ENCODE peak calls at places on chromosomes 2 and 18, in eight cellular contexts. J is sigmoid colon; X is heart right ventricle; Z is brain microvascular endothelial cell; Q is heart left ventricle; U is CD8-positive, alpha-beta memory T cell; P is neuronal stem cell; D is breast epithelium. B is an unnamed sample.

GRCh38 chr2:25743132-25743830 is 69.9 kb upstream of the DTNB start:
- DNase-seq in J (no peak), X (no peak), Z (no peak), Q (no peak), U (peak), P (no peak), D (no peak), B (peak)

GRCh38 chr2:130985206-130985779 is 108.0 kb downstream of the FAM168B start:
- DNase-seq in J (no peak), X (no peak), Z (no peak), Q (no peak), U (no peak), P (no peak), D (no peak), B (no peak)

GRCh38 chr2:234133004-234133403 is 82.5 kb downstream of the SPP2 start:
- DNase-seq in J (no peak), X (no peak), Z (no peak), Q (no peak), U (no peak), P (no peak), D (peak), B (no peak)

GRCh38 chr2:196563876-196564275 is 75.6 kb upstream of the CCDC150 start:
- DNase-seq in J (no peak), X (no peak), Z (no peak), Q (no peak), U (no peak), P (no peak), D (no peak), B (no peak)

GRCh38 chr2:62663443-62663842 is 42.1 kb upstream of the EHBP1 start:
- DNase-seq in J (no peak), X (no peak), Z (no peak), Q (no peak), U (no peak), P (no peak), D (no peak), B (no peak)

GRCh38 chr2:71458413-71459083 is 5.2 kb downstream of the DYSF start:
- DNase-seq in J (no peak), X (peak), Z (peak), Q (no peak), U (no peak), P (no peak), D (no peak), B (no peak)

GRCh38 chr2:234111523-234111922 is 61.0 kb downstream of the SPP2 start:
- DNase-seq in J (no peak), X (no peak), Z (no peak), Q (no peak), U (no peak), P (no peak), D (no peak), B (no peak)

GRCh38 chr18:27954226-27954625 is 222.7 kb downstream of the CDH2 start:
- DNase-seq in J (no peak), X (no peak), Z (peak), Q (no peak), U (no peak), P (no peak), D (no peak), B (no peak)

GRCh38 chr2:227188292-227188691 is 23.9 kb downstream of the COL4A3 start:
- DNase-seq in J (no peak), X (peak), Z (peak), Q (peak), U (no peak), P (no peak), D (no peak), B (no peak)

GRCh38 chr2:239600194-239600593 is 199.4 kb upstream of the HDAC4 start:
- DNase-seq in J (no peak), X (no peak), Z (no peak), Q (no peak), U (no peak), P (no peak), D (no peak), B (no peak)

GRCh38 chr2:181393472-181393871 is 63.7 kb upstream of the ITGA4 start:
- DNase-seq in J (no peak), X (no peak), Z (peak), Q (no peak), U (peak), P (no peak), D (no peak), B (no peak)

DNA sequence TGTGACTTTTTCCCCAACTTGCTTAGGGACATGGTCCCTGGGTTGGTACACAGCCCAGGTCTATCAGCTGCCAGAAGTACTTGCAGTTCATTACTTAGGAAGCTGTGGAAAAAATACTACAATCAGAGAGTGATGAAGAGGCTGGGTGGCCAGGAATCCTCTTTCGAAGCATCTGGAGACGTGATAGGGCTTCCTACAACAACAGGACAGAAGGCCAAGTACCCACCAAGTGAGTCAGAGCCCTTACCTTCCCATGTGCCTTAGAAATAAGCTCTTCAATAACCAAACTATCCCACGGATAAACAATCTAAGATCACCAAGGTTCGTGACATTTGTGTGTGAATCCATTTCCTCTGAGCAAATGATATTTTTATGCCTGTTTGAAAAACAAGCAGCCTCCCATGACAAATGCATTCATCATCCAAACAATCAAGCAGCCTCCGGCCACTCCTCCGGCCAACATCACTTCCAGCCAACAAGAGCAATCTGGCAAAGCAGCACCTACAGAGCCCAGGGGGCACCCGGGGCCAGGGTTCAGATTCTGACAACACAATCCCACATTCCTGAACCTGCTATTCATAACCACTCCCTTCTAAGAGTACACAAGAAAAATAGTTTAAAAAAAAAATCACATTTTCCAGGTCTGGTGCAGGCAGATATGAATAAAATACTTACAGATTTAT is 26.4 kb downstream of the TBC1D8 start:
- DNase-seq in J (peak), X (peak), Z (peak), Q (peak), U (no peak), P (no peak), D (no peak), B (no peak)
- H3K4me3 ChIP-seq in J (no peak), X (no peak), Z (no peak), Q (no peak), U (no peak), P (no peak), D (peak), B (no peak)

GRCh38 chr2:9205481-9205880 is 1.1 kb upstream of the ASAP2 start:
- DNase-seq in J (no peak), X (no peak), Z (no peak), Q (no peak), U (no peak), P (no peak), D (no peak), B (no peak)
- H3K27ac ChIP-seq in J (peak), X (peak), Z (peak), Q (no peak), U (peak), P (no peak), D (peak), B (no peak)

GRCh38 chr2:237978058-237978712 is 11.4 kb downstream of the UBE2F start:
- DNase-seq in J (peak), X (peak), Z (no peak), Q (peak), U (no peak), P (no peak), D (no peak), B (no peak)
- H3K4me3 ChIP-seq in J (no peak), X (no peak), Z (no peak), Q (no peak), U (no peak), P (no peak), D (no peak), B (no peak)

DNA sequence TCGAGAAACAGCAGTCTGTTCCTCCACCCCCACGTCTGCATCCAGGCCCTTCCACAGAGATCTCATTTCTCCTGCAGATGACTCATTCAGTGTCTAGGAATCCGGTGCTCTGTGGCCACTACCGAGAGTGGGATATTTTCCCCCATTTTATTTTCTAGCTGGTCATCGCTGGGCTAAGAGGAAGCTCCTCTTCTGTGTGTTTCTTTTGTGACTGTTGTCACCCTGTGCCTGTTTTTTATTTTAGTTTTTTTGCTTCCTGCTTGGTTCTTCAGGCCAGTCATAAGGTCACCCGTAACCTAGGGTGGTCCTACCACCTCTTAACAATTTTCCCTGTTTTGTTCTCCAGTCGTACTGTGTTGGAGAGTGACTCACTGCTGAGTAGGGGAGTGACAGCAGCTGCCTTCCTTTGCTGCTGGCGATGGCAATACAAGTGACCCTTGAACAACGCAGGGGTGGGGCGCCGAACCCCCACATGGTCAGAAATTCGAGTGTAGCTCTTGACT is 6.7 kb downstream of the RAMP1 start:
- DNase-seq in J (peak), X (no peak), Z (peak), Q (no peak), U (no peak), P (no peak), D (no peak), B (no peak)
- H3K27ac ChIP-seq in J (peak), X (peak), Z (peak), Q (no peak), U (no peak), P (no peak), D (no peak), B (no peak)

DNA sequence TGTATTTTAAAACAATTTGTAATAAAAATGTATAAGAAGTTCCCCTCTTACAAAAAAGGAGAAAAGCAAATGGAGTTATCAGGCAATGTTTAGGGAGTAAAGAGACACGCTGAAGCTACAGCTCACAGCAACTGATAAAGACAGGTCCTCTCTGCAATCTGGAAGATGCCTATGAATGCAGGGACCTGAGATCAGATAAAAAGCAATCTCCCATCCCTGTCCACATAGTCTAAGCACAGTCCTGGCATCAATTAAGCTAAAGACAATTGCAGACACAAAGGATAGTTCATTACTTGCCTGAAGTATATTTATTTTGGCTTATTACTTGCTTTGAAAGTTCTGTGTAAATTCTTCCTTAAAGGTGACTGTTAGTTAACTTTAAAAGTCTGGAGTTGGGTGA is 5.0 kb downstream of the EIF2AK3 start:
- DNase-seq in J (no peak), X (no peak), Z (no peak), Q (no peak), U (no peak), P (no peak), D (no peak), B (no peak)
- H3K4me3 ChIP-seq in J (no peak), X (no peak), Z (no peak), Q (no peak), U (no peak), P (no peak), D (no peak), B (no peak)

DNA sequence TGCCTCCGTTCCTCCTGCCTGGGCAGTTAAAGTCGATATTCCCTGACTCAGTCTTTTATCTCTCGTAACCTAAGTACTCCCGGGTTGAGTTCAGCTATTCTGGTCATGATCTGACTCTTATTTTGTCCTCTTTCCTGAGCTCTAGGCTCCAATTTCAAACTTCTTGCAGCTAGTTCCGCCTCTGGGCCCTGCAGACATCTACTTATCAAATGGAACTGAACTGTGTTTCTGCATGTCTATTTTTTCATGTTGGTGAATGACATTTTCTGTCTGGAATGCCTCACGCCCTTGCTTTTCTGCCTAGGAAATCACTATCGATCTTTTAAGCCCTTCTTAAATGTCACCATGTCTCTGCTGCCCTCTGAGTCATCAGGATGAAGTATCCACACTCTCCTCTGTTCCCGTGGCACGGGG is 101.5 kb downstream of the VAPA start:
- DNase-seq in J (no peak), X (no peak), Z (peak), Q (no peak), U (no peak), P (no peak), D (no peak), B (no peak)
- H3K27ac ChIP-seq in J (peak), X (peak), Z (peak), Q (peak), U (no peak), P (no peak), D (no peak), B (no peak)

GRCh38 chr2:60551241-60552095 is 2.0 kb downstream of the BCL11A start:
- DNase-seq in J (peak), X (no peak), Z (no peak), Q (no peak), U (peak), P (no peak), D (peak), B (no peak)

GRCh38 chr2:60549250-60550150 is 4.0 kb downstream of the BCL11A start:
- DNase-seq in J (peak), X (no peak), Z (no peak), Q (peak), U (peak), P (no peak), D (no peak), B (no peak)

GRCh38 chr2:60550151-60550983 is 3.1 kb downstream of the BCL11A start:
- DNase-seq in J (peak), X (peak), Z (peak), Q (peak), U (peak), P (no peak), D (peak), B (no peak)

GRCh38 chr2:60552096-60552850 is 1.2 kb downstream of the BCL11A start:
- DNase-seq in J (peak), X (no peak), Z (no peak), Q (peak), U (no peak), P (no peak), D (no peak), B (no peak)

GRCh38 chr2:60550984-60551240 is 2.5 kb downstream of the BCL11A start:
- DNase-seq in J (no peak), X (no peak), Z (no peak), Q (no peak), U (no peak), P (no peak), D (no peak), B (no peak)
- H3K4me3 ChIP-seq in J (peak), X (peak), Z (peak), Q (peak), U (no peak), P (no peak), D (peak), B (no peak)

GRCh38 chr2:99404800-99405669 is 67.8 kb downstream of the EIF5B start:
- DNase-seq in J (no peak), X (no peak), Z (no peak), Q (no peak), U (no peak), P (no peak), D (no peak), B (no peak)
- H3K27ac ChIP-seq in J (no peak), X (peak), Z (no peak), Q (peak), U (no peak), P (no peak), D (peak), B (no peak)

GRCh38 chr2:189022002-189022401 is 47.8 kb downstream of the COL3A1 start:
- DNase-seq in J (peak), X (peak), Z (peak), Q (peak), U (no peak), P (no peak), D (no peak), B (no peak)
- H3K4me3 ChIP-seq in J (no peak), X (no peak), Z (no peak), Q (no peak), U (no peak), P (no peak), D (no peak), B (no peak)

B was measured in CD4-positive, CD25-positive, alpha-beta regulatory T cell.